ENCODE peak calls at places on chromosomes 7 and 10, in five cellular contexts. N is IMR-90, M is fibroblast of lung, D is K562, G is Karpas-422. T is an unnamed sample. For H4K20me1, the result is how much of the 10 kb centered on the place peaks cover.

GRCh38 chr10:14086596-14086995 is 244.1 kb downstream of the FRMD4A start:
- DNase-seq in G (no peak), M (peak), D (no peak), N (peak), T (no peak)

GRCh38 chr10:31294556-31294955 is 24.5 kb upstream of the ZEB1 start:
- DNase-seq in D (no peak), G (no peak), N (no peak), M (no peak), T (no peak)

GRCh38 chr10:42781893-42782445 is 626 bp upstream of the BMS1 start:
- DNase-seq in D (no peak), G (no peak), N (no peak), M (no peak), T (no peak)

GRCh38 chr10:132094581-132095234 is 29.0 kb downstream of the JAKMIP3 start:
- DNase-seq in G (no peak), M (no peak), N (no peak), D (no peak), T (no peak)

GRCh38 chr7:24825315-24825917 is 68.2 kb upstream of the GSDME start:
- DNase-seq in G (no peak), D (no peak), N (no peak), M (peak), T (no peak)

GRCh38 chr7:131066635-131067034 is 261.0 kb upstream of the MKLN1 start:
- DNase-seq in N (peak), M (peak), D (no peak), G (no peak), T (no peak)

GRCh38 chr7:117296066-117296465 is 26.8 kb downstream of the WNT2 start:
- DNase-seq in D (no peak), M (no peak), G (no peak), N (no peak), T (peak)

GRCh38 chr10:97411411-97411810 is 10.3 kb upstream of the RRP12 start:
- DNase-seq in G (no peak), N (peak), D (no peak), M (no peak), T (no peak)

GRCh38 chr7:69349291-69349690 is 249.0 kb upstream of the AUTS2 start:
- DNase-seq in N (no peak), D (no peak), M (no peak), G (no peak), T (no peak)

GRCh38 chr10:3776796-3777571 is 8.0 kb downstream of the KLF6 start:
- DNase-seq in M (peak), N (peak), D (no peak), G (no peak), T (no peak)

GRCh38 chr10:35347088-35347487 is 10.8 kb downstream of the CCNY start:
- DNase-seq in G (no peak), N (no peak), M (no peak), D (no peak), T (no peak)

GRCh38 chr7:126881315-126881714 is 371.4 kb downstream of the GRM8 start:
- DNase-seq in N (no peak), G (no peak), D (no peak), M (no peak), T (no peak)

GRCh38 chr7:4769753-4770152 is 5.7 kb upstream of the AP5Z1 start:
- DNase-seq in M (peak), G (no peak), N (peak), D (no peak), T (no peak)

GRCh38 chr10:119443441-119443840 is 99.1 kb downstream of the RGS10 start:
- DNase-seq in N (no peak), D (no peak), M (no peak), G (no peak), T (no peak)

GRCh38 chr10:98301664-98302319 is 33.8 kb upstream of the LOXL4 start:
- DNase-seq in N (no peak), G (no peak), D (no peak), M (no peak), T (no peak)

GRCh38 chr10:28954211-28954610 is 276.9 kb downstream of the BAMBI start:
- DNase-seq in D (no peak), G (no peak), N (peak), M (no peak), T (no peak)

GRCh38 chr7:2824678-2825461 is 19.2 kb downstream of the GNA12 start:
- DNase-seq in M (no peak), D (no peak), N (peak), G (peak), T (no peak)

GRCh38 chr10:133039823-133040704 is 47.7 kb upstream of the ADGRA1 start:
- DNase-seq in D (no peak), M (no peak), G (no peak), N (no peak), T (no peak)

GRCh38 chr10:48580236-48580635 is 24.6 kb downstream of the ARHGAP22 start:
- DNase-seq in N (no peak), M (no peak), G (no peak), D (no peak), T (no peak)

GRCh38 chr7:95915731-95916130 is 143.4 kb downstream of the DYNC1I1 start:
- DNase-seq in D (no peak), G (no peak), M (peak), N (no peak), T (no peak)
- H3K4me2 ChIP-seq in D (no peak), G (no peak), M (peak), N (no peak), T (no peak)

GRCh38 chr7:91233201-91233600 is 31.0 kb upstream of the FZD1 start:
- DNase-seq in N (no peak), M (no peak), G (no peak), D (no peak), T (no peak)
- H2AFZ ChIP-seq in N (no peak), M (no peak), G (no peak), D (no peak), T (no peak)

DNA sequence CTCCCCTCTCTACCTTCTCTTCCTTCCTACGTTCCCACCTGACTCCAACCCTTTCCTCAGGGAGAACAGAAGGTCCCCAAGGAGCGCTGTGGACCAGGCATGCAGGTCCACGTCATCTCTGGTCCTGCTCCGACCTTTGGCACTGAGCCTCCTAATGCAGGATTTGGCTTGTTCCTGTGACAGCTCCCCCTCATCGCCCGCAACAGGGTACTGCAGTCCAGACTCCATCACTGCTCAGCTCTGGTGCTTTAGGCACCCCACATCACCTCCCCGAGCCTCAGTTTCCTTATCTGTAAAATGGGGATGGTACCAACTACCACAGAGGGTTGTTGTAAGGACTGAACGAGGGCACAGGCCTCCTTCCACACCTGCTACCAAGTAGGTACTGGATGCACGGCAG is 54.6 kb downstream of the FHIP2A start:
- DNase-seq in G (peak), D (no peak), M (no peak), N (no peak), T (no peak)
- H4K20me1 ChIP-seq in G (under half), D (under half), M (under half), N (under half), T (under half)

GRCh38 chr7:16422100-16422430 is 727 bp upstream of the CRPPA start:
- DNase-seq in N (peak), D (no peak), G (no peak), M (peak), T (no peak)
- H3K4me2 ChIP-seq in N (peak), D (peak), G (no peak), M (no peak), T (peak)

GRCh38 chr10:101495324-101495925 is 92.6 kb downstream of the POLL start:
- DNase-seq in G (peak), N (peak), M (peak), D (no peak), T (no peak)
- H2AFZ ChIP-seq in G (no peak), N (no peak), M (no peak), D (no peak), T (no peak)

GRCh38 chr10:125049216-125049903 is 107.4 kb downstream of the ZRANB1 start:
- DNase-seq in N (no peak), D (peak), M (no peak), G (no peak), T (no peak)
- H4K20me1 ChIP-seq in N (half or more), D (under half), M (under half), G (under half), T (under half)

GRCh38 chr10:110793887-110794286 is 77.8 kb upstream of the PDCD4 start:
- DNase-seq in D (no peak), G (no peak), M (no peak), N (peak), T (no peak)
- H3K4me2 ChIP-seq in D (no peak), G (no peak), M (no peak), N (no peak), T (no peak)